ENCODE peak calls at places on chromosomes 12 and 14, in five cellular contexts. B, U, F, M and Y are unnamed samples.

GRCh38 chr12:88895634-88896033 is 315.4 kb upstream of the KITLG start:
- DNase-seq in M (no peak), B (no peak), U (no peak), F (no peak), Y (no peak)

GRCh38 chr12:26318661-26319068 is 123.3 kb downstream of the SSPN start:
- DNase-seq in U (no peak), B (no peak), F (peak; percentile 86), M (peak; percentile 37), Y (peak; percentile 50)

GRCh38 chr14:99747582-99748330 is 45.5 kb upstream of the EML1 start:
- DNase-seq in F (no peak), B (no peak), M (no peak), U (no peak), Y (no peak)

GRCh38 chr12:93785262-93786010 is 108.3 kb downstream of the CRADD start:
- DNase-seq in U (peak; percentile 86), F (peak; percentile 96), B (peak; percentile 59), M (no peak), Y (no peak)

GRCh38 chr12:69999561-69999960 is 174.5 kb downstream of the MYRFL start:
- DNase-seq in M (no peak), F (no peak), B (no peak), U (no peak), Y (no peak)

GRCh38 chr12:125184213-125184952 is 119.1 kb downstream of the AACS start:
- DNase-seq in U (no peak), B (no peak), F (no peak), M (no peak), Y (no peak)

GRCh38 chr14:59320771-59321170 is 132.3 kb downstream of the DAAM1 start:
- DNase-seq in B (no peak), U (no peak), M (no peak), F (no peak), Y (no peak)

GRCh38 chr14:104683653-104684448 is 5.6 kb upstream of the INF2 start:
- DNase-seq in U (no peak), M (no peak), B (no peak), F (no peak), Y (no peak)

GRCh38 chr12:55996715-55997534 is at the start of gene SUOX:
- DNase-seq in F (peak; percentile 84), B (peak; percentile 26), M (peak; percentile 98), U (peak; percentile 100), Y (no peak)

GRCh38 chr12:80780746-80781145 is 64.0 kb downstream of the MYF5 start:
- DNase-seq in U (no peak), B (no peak), M (no peak), F (no peak), Y (no peak)

GRCh38 chr12:93242154-93242958 is 135.4 kb upstream of the NUDT4 start:
- DNase-seq in U (no peak), F (no peak), M (no peak), B (no peak), Y (no peak)

GRCh38 chr14:58082011-58082410 is 70.0 kb downstream of the ARMH4 start:
- DNase-seq in M (no peak), U (no peak), B (no peak), F (peak; percentile 64), Y (no peak)

GRCh38 chr14:56585461-56586084 is 6.0 kb downstream of the TMEM260 start:
- DNase-seq in U (no peak), B (no peak), F (no peak), M (no peak), Y (no peak)

GRCh38 chr14:80388980-80389711 is 177.8 kb upstream of the DIO2 start:
- DNase-seq in M (no peak), F (peak; percentile 91), U (peak; percentile 11), B (no peak), Y (no peak)

GRCh38 chr14:24721772-24722171 is 87.8 kb upstream of the GZMB start:
- DNase-seq in F (no peak), U (no peak), B (no peak), M (no peak), Y (no peak)

GRCh38 chr14:61355892-61356325 is 34.5 kb downstream of the PRKCH start:
- DNase-seq in M (no peak), F (peak; percentile 96), U (peak; percentile 34), B (peak; percentile 69), Y (no peak)

GRCh38 chr14:63496837-63497400 is 46.3 kb downstream of the PPP2R5E start:
- DNase-seq in B (no peak), U (no peak), F (no peak), M (no peak), Y (no peak)

GRCh38 chr14:36293824-36294223 is 26.6 kb downstream of the MBIP start:
- DNase-seq in U (no peak), B (no peak), F (peak; percentile 18), M (no peak), Y (no peak)

GRCh38 chr12:122888232-122888752 is 7.6 kb downstream of the VPS37B start:
- DNase-seq in M (no peak), B (peak; percentile 78), F (peak; percentile 100), U (peak; percentile 74), Y (no peak)

GRCh38 chr12:6963016-6963731 is 7.3 kb downstream of the PHB2 start:
- DNase-seq in F (peak; percentile 86), U (no peak), M (no peak), B (no peak), Y (no peak)

GRCh38 chr14:36513012-36513420 is 7.0 kb downstream of the NKX2-1 start:
- DNase-seq in M (peak; percentile 10), U (no peak), B (no peak), F (no peak), Y (no peak)

GRCh38 chr12:14567311-14568195 is at the start of gene PLBD1:
- DNase-seq in U (peak; percentile 37), F (peak; percentile 33), M (peak; percentile 59), B (no peak), Y (peak; percentile 33)

GRCh38 chr12:47779301-47779942 is 6.4 kb downstream of the SLC48A1 start:
- DNase-seq in U (peak; percentile 90), F (peak; percentile 64), M (peak; percentile 91), B (peak; percentile 87), Y (peak; percentile 90)

GRCh38 chr12:71587012-71587411 is 76.6 kb downstream of the ZFC3H1 start:
- DNase-seq in M (no peak), B (no peak), F (no peak), U (no peak), Y (no peak)

GRCh38 chr12:129193263-129193871 is 340.1 kb downstream of the GLT1D1 start:
- DNase-seq in B (no peak), M (peak; percentile 33), F (no peak), U (peak; percentile 9), Y (no peak)

GRCh38 chr12:4909734-4910501 is at the start of gene KCNA1:
- DNase-seq in F (no peak), U (no peak), M (peak; percentile 54), B (no peak), Y (peak; percentile 18)

GRCh38 chr12:55654506-55655224 is 18.0 kb downstream of the OR10P1 start:
- DNase-seq in U (no peak), M (no peak), B (no peak), F (no peak), Y (no peak)

GRCh38 chr12:106994579-106995220 is 7.8 kb upstream of the MTERF2 start:
- DNase-seq in B (no peak), M (no peak), U (no peak), F (no peak), Y (no peak)

GRCh38 chr12:58833844-58834243 is 86.5 kb downstream of the LRIG3 start:
- DNase-seq in F (no peak), U (no peak), M (no peak), B (no peak), Y (no peak)
- TF ChIP-seq CTCF in F (peak; percentile 50), U (peak; percentile 16), M (no peak), B (no peak), Y (no peak)

GRCh38 chr12:22014783-22015144 is 31.3 kb upstream of the CMAS start:
- DNase-seq in M (no peak), U (no peak), B (no peak), F (no peak), Y (no peak)

GRCh38 chr12:22016982-22017381 is 29.0 kb upstream of the CMAS start:
- DNase-seq in B (no peak), U (no peak), M (no peak), F (no peak), Y (no peak)

GRCh38 chr12:22014041-22014782 is 31.8 kb upstream of the CMAS start:
- DNase-seq in U (no peak), B (no peak), M (no peak), F (no peak), Y (no peak)

GRCh38 chr12:22018860-22019259 is 27.2 kb upstream of the CMAS start:
- DNase-seq in M (no peak), B (no peak), F (no peak), U (no peak), Y (no peak)
- TF ChIP-seq CTCF in M (peak; percentile 23), B (peak; percentile 55), F (peak; percentile 67), U (peak; percentile 69), Y (no peak)

GRCh38 chr14:20247651-20248246 is 8.7 kb downstream of the OR11H4 start:
- DNase-seq in F (peak; percentile 38), U (peak; percentile 10), B (no peak), M (no peak), Y (no peak)
- TF ChIP-seq CTCF in F (peak; percentile 67), U (peak; percentile 50), B (peak; percentile 17), M (peak; percentile 38), Y (no peak)

GRCh38 chr14:96698846-96699543 is 98.2 kb upstream of the VRK1 start:
- DNase-seq in B (no peak), F (no peak), M (peak; percentile 36), U (no peak), Y (no peak)
- TF ChIP-seq CTCF in B (no peak), F (peak; percentile 30), M (peak; percentile 49), U (no peak), Y (no peak)

GRCh38 chr12:24560192-24560591 is 388.7 kb downstream of the BCAT1 start:
- DNase-seq in B (no peak), U (no peak), F (no peak), M (no peak), Y (no peak)

GRCh38 chr12:24561411-24561871 is 387.5 kb downstream of the BCAT1 start:
- DNase-seq in F (no peak), B (no peak), M (peak; percentile 26), U (peak; percentile 10), Y (no peak)

GRCh38 chr12:24562761-24563392 is 386.0 kb downstream of the BCAT1 start:
- DNase-seq in B (no peak), M (peak; percentile 56), U (peak; percentile 12), F (peak; percentile 55), Y (peak; percentile 47)

GRCh38 chr12:24560867-24561266 is 388.0 kb downstream of the BCAT1 start:
- DNase-seq in B (no peak), F (no peak), U (no peak), M (no peak), Y (no peak)

DNA sequence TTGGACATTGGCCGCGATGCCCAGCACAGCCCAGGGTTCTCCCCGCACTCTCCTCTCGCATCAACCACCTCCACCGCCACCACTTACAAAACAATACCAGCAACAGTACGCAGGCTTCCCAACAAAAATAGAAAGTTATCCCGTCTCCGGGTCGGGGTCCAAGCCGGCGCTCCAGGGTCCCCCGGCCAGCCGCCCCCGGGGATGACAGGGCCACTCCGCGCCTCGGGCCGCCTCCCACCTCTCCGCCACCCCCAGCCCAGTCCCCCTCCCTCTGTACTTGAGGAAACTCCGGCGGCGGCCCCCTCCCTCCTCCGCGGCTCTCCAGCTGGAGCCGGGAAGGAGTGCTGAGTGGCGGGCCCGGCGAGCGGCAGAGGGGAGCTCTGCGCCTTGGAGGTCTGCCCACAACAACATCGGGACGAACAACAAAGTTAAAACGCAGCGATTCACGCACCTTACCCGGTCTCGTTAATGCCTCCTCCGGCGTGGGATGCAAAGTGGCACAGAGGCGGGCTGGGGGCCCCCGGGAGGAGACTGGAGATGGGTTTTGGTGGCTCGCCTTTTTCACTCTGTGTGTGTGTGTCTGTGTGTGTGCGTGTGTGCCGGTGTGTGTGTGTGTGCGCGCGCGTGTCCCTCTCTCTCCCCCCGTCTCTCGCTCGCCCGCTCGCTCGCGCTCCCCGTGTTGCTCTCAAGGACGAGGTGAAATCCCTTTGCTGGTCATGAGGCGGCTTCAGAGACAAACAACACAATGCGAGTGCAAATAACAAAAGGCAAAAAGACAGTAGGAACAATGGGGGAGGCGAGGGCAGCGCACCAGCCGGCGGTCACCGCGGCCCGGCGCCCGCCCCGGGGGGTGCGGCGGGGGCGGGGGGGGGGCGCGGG is 386.8 kb downstream of the BCAT1 start:
- DNase-seq in F (peak; percentile 32), U (peak; percentile 17), M (peak; percentile 56), B (no peak), Y (peak; percentile 46)
- TF ChIP-seq CTCF in F (no peak), U (no peak), M (no peak), B (no peak), Y (no peak)